ENCODE peak calls at places on chromosome 12, in four cellular contexts. Z, K, G and T are unnamed samples.

GRCh38 chr12:16955083-16955657 is 349.2 kb upstream of the LMO3 start:
- DNase-seq in Z (no peak), K (no peak), G (no peak), T (no peak)

GRCh38 chr12:120562906-120563305 is 18.3 kb downstream of the POP5 start:
- DNase-seq in Z (no peak), K (no peak), G (no peak), T (no peak)

GRCh38 chr12:51441583-51441982 is 17.0 kb downstream of the SLC4A8 start:
- DNase-seq in Z (no peak), K (peak), G (no peak), T (no peak)

GRCh38 chr12:9109213-9109522 is 6.6 kb downstream of the A2M start:
- DNase-seq in Z (no peak), K (no peak), G (no peak), T (no peak)

GRCh38 chr12:45725631-45726593 is 3.6 kb upstream of the ARID2 start:
- DNase-seq in Z (no peak), K (peak), G (peak), T (no peak)

GRCh38 chr12:122123051-122123760 is 44.6 kb downstream of the MLXIP start:
- DNase-seq in Z (peak), K (peak), G (peak), T (peak)

GRCh38 chr12:22653790-22654189 is 28.8 kb downstream of the ETNK1 start:
- DNase-seq in Z (no peak), K (no peak), G (no peak), T (no peak)

GRCh38 chr12:82910246-82910893 is 223.7 kb downstream of the TMTC2 start:
- DNase-seq in Z (peak), K (no peak), G (no peak), T (no peak)

GRCh38 chr12:1805441-1806081 is 14.8 kb upstream of the LRTM2 start:
- DNase-seq in Z (no peak), K (no peak), G (no peak), T (no peak)

GRCh38 chr12:113332688-113333087 is 2.2 kb downstream of the SLC8B1 start:
- DNase-seq in Z (no peak), K (no peak), G (no peak), T (no peak)

GRCh38 chr12:58425481-58426392 is 484.4 kb downstream of the ATP23 start:
- DNase-seq in Z (peak), K (peak), G (no peak), T (no peak)

GRCh38 chr12:109589691-109590245 is 16.2 kb downstream of the MVK start:
- DNase-seq in Z (no peak), K (no peak), G (no peak), T (peak)